ENCODE peak calls at places on chromosomes 3 and 15, in seven cellular contexts. W, C, E, D, F, L and I are unnamed samples. For H3K4me1, the result is how much of the 10 kb centered on the place peaks cover.

GRCh38 chr15:67108122-67108871 is 42.9 kb downstream of the SMAD3 start:
- DNase-seq in W (no peak), C (no peak), E (no peak), D (no peak), F (no peak), L (no peak), I (no peak)

GRCh38 chr15:38886315-38887163 is 321.9 kb upstream of the RASGRP1 start:
- DNase-seq in W (no peak), C (no peak), E (no peak), D (no peak), F (peak), L (no peak), I (no peak)

GRCh38 chr3:46194868-46195553 is 13.1 kb downstream of the CCR1 start:
- DNase-seq in W (no peak), C (no peak), E (no peak), D (no peak), F (no peak), L (no peak), I (no peak)

GRCh38 chr3:120741320-120741719 is 996 bp downstream of the RABL3 start:
- DNase-seq in W (no peak), C (no peak), E (no peak), D (no peak), F (no peak), L (no peak), I (no peak)

GRCh38 chr15:80739919-80740318 is 39.3 kb upstream of the CEMIP start:
- DNase-seq in W (no peak), C (no peak), E (no peak), D (no peak), F (no peak), L (no peak), I (no peak)

GRCh38 chr3:9951962-9952805 is at the start of gene PRRT3:
- DNase-seq in W (peak), C (peak), E (no peak), D (no peak), F (peak), L (no peak), I (peak)

GRCh38 chr3:112649478-112649735 is 8.5 kb upstream of the CCDC80 start:
- DNase-seq in W (no peak), C (no peak), E (no peak), D (no peak), F (no peak), L (no peak), I (no peak)

GRCh38 chr15:98611031-98611430 is 37.3 kb upstream of the IGF1R start:
- DNase-seq in W (no peak), C (no peak), E (peak), D (no peak), F (no peak), L (no peak), I (no peak)

GRCh38 chr15:55741592-55742497 is 1.1 kb downstream of the PRTG start:
- DNase-seq in W (peak), C (peak), E (no peak), D (peak), F (peak), L (no peak), I (no peak)

GRCh38 chr3:179068779-179069530 is 2.7 kb downstream of the ZMAT3 start:
- DNase-seq in W (peak), C (peak), E (no peak), D (no peak), F (no peak), L (no peak), I (peak)

GRCh38 chr3:24264748-24265158 is 229.9 kb downstream of the THRB start:
- DNase-seq in W (peak), C (peak), E (no peak), D (peak), F (peak), L (no peak), I (no peak)

GRCh38 chr3:138513073-138513843 is 78.8 kb downstream of the ESYT3 start:
- DNase-seq in W (no peak), C (no peak), E (no peak), D (no peak), F (no peak), L (no peak), I (no peak)

GRCh38 chr15:88255496-88256171 is 905 bp downstream of the NTRK3 start:
- DNase-seq in W (no peak), C (peak), E (no peak), D (no peak), F (peak), L (peak), I (no peak)

GRCh38 chr15:67931861-67932260 is 92.0 kb upstream of the RNU6-1 start:
- DNase-seq in W (no peak), C (no peak), E (no peak), D (no peak), F (peak), L (no peak), I (no peak)

GRCh38 chr3:177835008-177835407 is 637.7 kb upstream of the TBL1XR1 start:
- DNase-seq in W (no peak), C (no peak), E (peak), D (no peak), F (no peak), L (no peak), I (no peak)

GRCh38 chr15:59372352-59373211 is at the start of gene MYO1E:
- DNase-seq in W (peak), C (peak), E (peak), D (peak), F (peak), L (peak), I (peak)

DNA sequence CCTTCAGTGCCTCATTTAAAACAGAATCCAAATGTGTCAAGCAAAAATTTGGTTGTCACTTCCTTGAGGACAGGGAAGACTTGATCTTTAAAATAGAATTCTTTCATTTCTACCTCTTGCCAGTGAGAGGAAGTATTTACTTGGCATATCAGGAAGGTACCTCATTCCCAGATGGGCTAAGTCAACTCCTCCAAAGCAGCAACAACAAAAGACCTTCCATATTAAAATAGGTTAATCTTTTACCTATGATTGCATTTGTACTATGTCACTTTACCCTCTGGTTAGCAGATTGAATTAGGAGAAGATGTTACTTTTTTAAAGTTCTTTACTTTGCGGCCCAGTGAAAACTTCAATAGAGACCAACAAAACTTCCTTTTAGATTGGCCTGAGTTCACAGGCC is 462.1 kb upstream of the ADAMTS9 start:
- DNase-seq in W (no peak), C (no peak), E (no peak), D (no peak), F (no peak), L (no peak), I (no peak)
- H3K4me1 ChIP-seq in W (under half), C (under half), E (under half), D (under half), F (under half), L (under half), I (under half)

DNA sequence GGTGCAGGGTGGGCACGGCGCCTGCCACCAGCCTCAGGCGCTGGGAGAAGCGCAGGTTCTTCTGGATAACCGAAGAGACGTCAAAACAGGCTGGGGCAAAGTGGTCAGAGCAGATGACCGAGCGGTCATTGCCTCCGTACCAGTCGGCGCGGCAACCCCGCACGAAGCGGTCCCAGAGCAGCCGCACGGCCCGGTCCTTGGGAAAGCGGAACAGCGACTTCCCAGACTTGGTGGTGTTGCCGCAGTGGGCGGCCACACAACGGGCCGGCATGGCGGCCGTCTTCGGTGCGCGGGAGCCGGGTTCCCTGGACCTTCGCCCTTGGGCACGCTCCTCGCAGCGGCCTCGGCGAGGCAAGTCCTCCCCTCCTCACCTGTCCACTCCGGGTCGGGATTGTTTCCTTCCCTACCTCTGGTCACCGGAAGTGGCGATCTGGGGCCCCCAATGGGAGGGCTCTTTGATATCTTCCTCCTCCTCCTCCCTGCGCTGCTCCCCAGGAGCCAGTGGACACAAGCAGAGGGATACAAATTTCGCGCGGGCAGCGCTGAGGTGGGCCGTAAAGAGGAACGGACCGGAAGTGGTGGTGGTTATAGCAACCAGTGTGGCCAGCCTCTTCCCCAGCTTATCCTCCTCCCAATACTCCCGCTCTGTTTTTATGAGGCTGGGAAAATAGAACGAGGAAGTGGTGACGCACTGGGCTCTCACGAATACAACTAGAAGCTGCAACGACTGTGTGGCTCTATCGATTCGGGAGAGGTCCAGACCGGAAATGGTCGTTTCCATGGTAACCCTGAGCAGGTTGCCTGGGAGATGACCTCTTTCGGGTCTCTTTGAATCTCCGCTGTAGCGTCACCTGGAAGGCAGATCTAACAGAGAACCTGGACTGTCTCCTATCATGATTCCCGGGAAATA is at the start of the genes LRRC49 and THAP10:
- DNase-seq in W (peak), C (peak), E (peak), D (peak), F (peak), L (peak), I (peak)
- H3K4me3 ChIP-seq in W (peak), C (peak), E (peak), D (peak), F (peak), L (peak), I (peak)

DNA sequence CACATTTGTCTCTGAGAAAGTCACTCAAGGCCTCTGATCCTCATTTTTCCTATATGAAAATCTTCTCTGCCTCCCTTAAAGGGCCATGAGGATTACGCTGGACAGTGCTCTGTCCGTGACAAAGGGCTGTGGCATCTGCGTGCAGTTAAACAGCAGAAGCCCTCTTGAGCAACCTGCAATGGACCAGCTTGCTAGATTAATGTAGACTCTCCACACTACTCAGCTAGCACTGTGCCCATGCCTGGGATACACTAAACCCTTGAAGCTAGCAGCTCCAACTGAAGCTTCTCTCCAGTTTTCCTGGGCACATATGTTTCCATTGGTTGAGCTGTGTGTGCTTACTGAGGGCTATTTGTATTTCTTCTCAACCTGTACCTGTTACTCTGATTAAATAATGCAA is 303.8 kb downstream of the RPLP1 start:
- DNase-seq in W (no peak), C (no peak), E (no peak), D (no peak), F (no peak), L (no peak), I (no peak)
- H3K4me1 ChIP-seq in W (under half), C (under half), E (half or more), D (under half), F (under half), L (under half), I (half or more)

GRCh38 chr3:50272911-50273688 is 4.2 kb downstream of the SEMA3B start:
- DNase-seq in W (peak), C (peak), E (peak), D (peak), F (peak), L (peak), I (peak)
- H3K4me3 ChIP-seq in W (no peak), C (peak), E (peak), D (no peak), F (no peak), L (peak), I (peak)